ENCODE peak calls at places on chromosome 2, in six cellular contexts. One of them, this sample, is unnamed.

GRCh38 chr2:48313036-48313877 is 216.7 kb upstream of the STON1 start:
- DNase-seq in IMR-90: no peak
- DNase-seq in stimulated activated CD8-positive, alpha-beta memory T cell treated with anti-CD3 and anti-CD28 coated beads, Interleukin-4, amount 100 ng/mL, for 4 hours: no peak
- DNase-seq in activated CD8-positive, alpha-beta memory T cell treated with anti-CD3 and anti-CD28 coated beads for 1 hour: no peak
- DNase-seq in CD4-positive, CD25-positive, alpha-beta regulatory T cell: no peak
- DNase-seq in fibroblast of villous mesenchyme: no peak
- DNase-seq in this sample: no peak

GRCh38 chr2:227374158-227374557 is 4.9 kb downstream of the TM4SF20 start:
- DNase-seq in IMR-90: peak; percentile 57
- DNase-seq in stimulated activated CD8-positive, alpha-beta memory T cell treated with anti-CD3 and anti-CD28 coated beads, Interleukin-4, amount 100 ng/mL, for 4 hours: no peak
- DNase-seq in activated CD8-positive, alpha-beta memory T cell treated with anti-CD3 and anti-CD28 coated beads for 1 hour: no peak
- DNase-seq in CD4-positive, CD25-positive, alpha-beta regulatory T cell: no peak
- DNase-seq in fibroblast of villous mesenchyme: no peak
- DNase-seq in this sample: peak; percentile 64

GRCh38 chr2:42971381-42971780 is 179.0 kb upstream of the HAAO start:
- DNase-seq in IMR-90: no peak
- DNase-seq in stimulated activated CD8-positive, alpha-beta memory T cell treated with anti-CD3 and anti-CD28 coated beads, Interleukin-4, amount 100 ng/mL, for 4 hours: no peak
- DNase-seq in activated CD8-positive, alpha-beta memory T cell treated with anti-CD3 and anti-CD28 coated beads for 1 hour: no peak
- DNase-seq in CD4-positive, CD25-positive, alpha-beta regulatory T cell: no peak
- DNase-seq in fibroblast of villous mesenchyme: no peak
- DNase-seq in this sample: no peak

GRCh38 chr2:109637749-109638570 is 23.8 kb downstream of the SOWAHC start:
- DNase-seq in IMR-90: peak; percentile 65
- DNase-seq in stimulated activated CD8-positive, alpha-beta memory T cell treated with anti-CD3 and anti-CD28 coated beads, Interleukin-4, amount 100 ng/mL, for 4 hours: no peak
- DNase-seq in activated CD8-positive, alpha-beta memory T cell treated with anti-CD3 and anti-CD28 coated beads for 1 hour: no peak
- DNase-seq in CD4-positive, CD25-positive, alpha-beta regulatory T cell: no peak
- DNase-seq in fibroblast of villous mesenchyme: peak; percentile 69
- DNase-seq in this sample: no peak

GRCh38 chr2:225337183-225337582 is 62.3 kb upstream of the NYAP2 start:
- DNase-seq in IMR-90: peak; percentile 80
- DNase-seq in stimulated activated CD8-positive, alpha-beta memory T cell treated with anti-CD3 and anti-CD28 coated beads, Interleukin-4, amount 100 ng/mL, for 4 hours: no peak
- DNase-seq in activated CD8-positive, alpha-beta memory T cell treated with anti-CD3 and anti-CD28 coated beads for 1 hour: no peak
- DNase-seq in CD4-positive, CD25-positive, alpha-beta regulatory T cell: no peak
- DNase-seq in fibroblast of villous mesenchyme: peak; percentile 53
- DNase-seq in this sample: peak; percentile 91

GRCh38 chr2:50746526-50746925 is 285.4 kb downstream of the NRXN1 start:
- DNase-seq in IMR-90: peak; percentile 27
- DNase-seq in stimulated activated CD8-positive, alpha-beta memory T cell treated with anti-CD3 and anti-CD28 coated beads, Interleukin-4, amount 100 ng/mL, for 4 hours: no peak
- DNase-seq in activated CD8-positive, alpha-beta memory T cell treated with anti-CD3 and anti-CD28 coated beads for 1 hour: no peak
- DNase-seq in CD4-positive, CD25-positive, alpha-beta regulatory T cell: no peak
- DNase-seq in fibroblast of villous mesenchyme: no peak
- DNase-seq in this sample: peak; percentile 33

GRCh38 chr2:166246901-166247300 is 119.1 kb upstream of the SCN1A start:
- DNase-seq in IMR-90: no peak
- DNase-seq in stimulated activated CD8-positive, alpha-beta memory T cell treated with anti-CD3 and anti-CD28 coated beads, Interleukin-4, amount 100 ng/mL, for 4 hours: no peak
- DNase-seq in activated CD8-positive, alpha-beta memory T cell treated with anti-CD3 and anti-CD28 coated beads for 1 hour: no peak
- DNase-seq in CD4-positive, CD25-positive, alpha-beta regulatory T cell: no peak
- DNase-seq in fibroblast of villous mesenchyme: peak; percentile 54
- DNase-seq in this sample: no peak

GRCh38 chr2:18119883-18120282 is 241.4 kb downstream of the KCNS3 start:
- DNase-seq in IMR-90: peak; percentile 65
- DNase-seq in stimulated activated CD8-positive, alpha-beta memory T cell treated with anti-CD3 and anti-CD28 coated beads, Interleukin-4, amount 100 ng/mL, for 4 hours: no peak
- DNase-seq in activated CD8-positive, alpha-beta memory T cell treated with anti-CD3 and anti-CD28 coated beads for 1 hour: no peak
- DNase-seq in CD4-positive, CD25-positive, alpha-beta regulatory T cell: no peak
- DNase-seq in fibroblast of villous mesenchyme: no peak
- DNase-seq in this sample: peak; percentile 60

GRCh38 chr2:240400319-240401161 is 34.9 kb upstream of the GPC1 start:
- DNase-seq in IMR-90: no peak
- DNase-seq in stimulated activated CD8-positive, alpha-beta memory T cell treated with anti-CD3 and anti-CD28 coated beads, Interleukin-4, amount 100 ng/mL, for 4 hours: no peak
- DNase-seq in activated CD8-positive, alpha-beta memory T cell treated with anti-CD3 and anti-CD28 coated beads for 1 hour: no peak
- DNase-seq in CD4-positive, CD25-positive, alpha-beta regulatory T cell: no peak
- DNase-seq in fibroblast of villous mesenchyme: no peak
- DNase-seq in this sample: no peak

GRCh38 chr2:222468338-222468737 is 44.0 kb downstream of the SGPP2 start:
- DNase-seq in IMR-90: no peak
- DNase-seq in stimulated activated CD8-positive, alpha-beta memory T cell treated with anti-CD3 and anti-CD28 coated beads, Interleukin-4, amount 100 ng/mL, for 4 hours: no peak
- DNase-seq in activated CD8-positive, alpha-beta memory T cell treated with anti-CD3 and anti-CD28 coated beads for 1 hour: no peak
- DNase-seq in CD4-positive, CD25-positive, alpha-beta regulatory T cell: no peak
- DNase-seq in fibroblast of villous mesenchyme: no peak
- DNase-seq in this sample: peak; percentile 49

GRCh38 chr2:159072795-159073194 is 104.4 kb downstream of the TANC1 start:
- DNase-seq in IMR-90: peak; percentile 73
- DNase-seq in stimulated activated CD8-positive, alpha-beta memory T cell treated with anti-CD3 and anti-CD28 coated beads, Interleukin-4, amount 100 ng/mL, for 4 hours: no peak
- DNase-seq in activated CD8-positive, alpha-beta memory T cell treated with anti-CD3 and anti-CD28 coated beads for 1 hour: no peak
- DNase-seq in CD4-positive, CD25-positive, alpha-beta regulatory T cell: no peak
- DNase-seq in fibroblast of villous mesenchyme: peak; percentile 87
- DNase-seq in this sample: peak; percentile 51

GRCh38 chr2:216540920-216541319 is 42.3 kb downstream of the RPL37A start:
- DNase-seq in IMR-90: no peak
- DNase-seq in stimulated activated CD8-positive, alpha-beta memory T cell treated with anti-CD3 and anti-CD28 coated beads, Interleukin-4, amount 100 ng/mL, for 4 hours: no peak
- DNase-seq in activated CD8-positive, alpha-beta memory T cell treated with anti-CD3 and anti-CD28 coated beads for 1 hour: no peak
- DNase-seq in CD4-positive, CD25-positive, alpha-beta regulatory T cell: no peak
- DNase-seq in fibroblast of villous mesenchyme: no peak
- DNase-seq in this sample: peak; percentile 88

GRCh38 chr2:153394247-153394646 is 84.3 kb downstream of the RPRM start:
- DNase-seq in IMR-90: no peak
- DNase-seq in stimulated activated CD8-positive, alpha-beta memory T cell treated with anti-CD3 and anti-CD28 coated beads, Interleukin-4, amount 100 ng/mL, for 4 hours: no peak
- DNase-seq in activated CD8-positive, alpha-beta memory T cell treated with anti-CD3 and anti-CD28 coated beads for 1 hour: no peak
- DNase-seq in CD4-positive, CD25-positive, alpha-beta regulatory T cell: no peak
- DNase-seq in fibroblast of villous mesenchyme: no peak
- DNase-seq in this sample: peak; percentile 73

GRCh38 chr2:114001152-114001551 is 111.3 kb downstream of the ACTR3 start:
- DNase-seq in IMR-90: no peak
- DNase-seq in stimulated activated CD8-positive, alpha-beta memory T cell treated with anti-CD3 and anti-CD28 coated beads, Interleukin-4, amount 100 ng/mL, for 4 hours: no peak
- DNase-seq in activated CD8-positive, alpha-beta memory T cell treated with anti-CD3 and anti-CD28 coated beads for 1 hour: no peak
- DNase-seq in CD4-positive, CD25-positive, alpha-beta regulatory T cell: no peak
- DNase-seq in fibroblast of villous mesenchyme: no peak
- DNase-seq in this sample: no peak

GRCh38 chr2:26281226-26281625 is 36.5 kb downstream of the HADHB start:
- DNase-seq in IMR-90: no peak
- DNase-seq in stimulated activated CD8-positive, alpha-beta memory T cell treated with anti-CD3 and anti-CD28 coated beads, Interleukin-4, amount 100 ng/mL, for 4 hours: no peak
- DNase-seq in activated CD8-positive, alpha-beta memory T cell treated with anti-CD3 and anti-CD28 coated beads for 1 hour: no peak
- DNase-seq in CD4-positive, CD25-positive, alpha-beta regulatory T cell: no peak
- DNase-seq in fibroblast of villous mesenchyme: no peak
- DNase-seq in this sample: no peak

GRCh38 chr2:53519925-53520629 is 247.5 kb upstream of the CHAC2 start:
- DNase-seq in IMR-90: peak; percentile 21
- DNase-seq in stimulated activated CD8-positive, alpha-beta memory T cell treated with anti-CD3 and anti-CD28 coated beads, Interleukin-4, amount 100 ng/mL, for 4 hours: no peak
- DNase-seq in activated CD8-positive, alpha-beta memory T cell treated with anti-CD3 and anti-CD28 coated beads for 1 hour: no peak
- DNase-seq in CD4-positive, CD25-positive, alpha-beta regulatory T cell: no peak
- DNase-seq in fibroblast of villous mesenchyme: no peak
- DNase-seq in this sample: peak; percentile 36

GRCh38 chr2:39494784-39495251 is 57.7 kb upstream of the MAP4K3 start:
- DNase-seq in IMR-90: peak; percentile 98
- DNase-seq in stimulated activated CD8-positive, alpha-beta memory T cell treated with anti-CD3 and anti-CD28 coated beads, Interleukin-4, amount 100 ng/mL, for 4 hours: no peak
- DNase-seq in activated CD8-positive, alpha-beta memory T cell treated with anti-CD3 and anti-CD28 coated beads for 1 hour: no peak
- DNase-seq in CD4-positive, CD25-positive, alpha-beta regulatory T cell: no peak
- DNase-seq in fibroblast of villous mesenchyme: peak; percentile 95
- DNase-seq in this sample: peak; percentile 97

GRCh38 chr2:186695081-186695756 is 1.4 kb downstream of the FAM171B start:
- DNase-seq in IMR-90: peak; percentile 76
- DNase-seq in stimulated activated CD8-positive, alpha-beta memory T cell treated with anti-CD3 and anti-CD28 coated beads, Interleukin-4, amount 100 ng/mL, for 4 hours: no peak
- DNase-seq in activated CD8-positive, alpha-beta memory T cell treated with anti-CD3 and anti-CD28 coated beads for 1 hour: no peak
- DNase-seq in CD4-positive, CD25-positive, alpha-beta regulatory T cell: no peak
- DNase-seq in fibroblast of villous mesenchyme: peak; percentile 14
- DNase-seq in this sample: peak; percentile 58

GRCh38 chr2:186748354-186748753 is 54.5 kb downstream of the FAM171B start:
- DNase-seq in IMR-90: no peak
- DNase-seq in stimulated activated CD8-positive, alpha-beta memory T cell treated with anti-CD3 and anti-CD28 coated beads, Interleukin-4, amount 100 ng/mL, for 4 hours: no peak
- DNase-seq in activated CD8-positive, alpha-beta memory T cell treated with anti-CD3 and anti-CD28 coated beads for 1 hour: no peak
- DNase-seq in CD4-positive, CD25-positive, alpha-beta regulatory T cell: no peak
- DNase-seq in fibroblast of villous mesenchyme: peak; percentile 34
- DNase-seq in this sample: no peak

GRCh38 chr2:57943271-57943670 is 103.3 kb upstream of the VRK2 start:
- DNase-seq in IMR-90: peak; percentile 30
- DNase-seq in stimulated activated CD8-positive, alpha-beta memory T cell treated with anti-CD3 and anti-CD28 coated beads, Interleukin-4, amount 100 ng/mL, for 4 hours: no peak
- DNase-seq in activated CD8-positive, alpha-beta memory T cell treated with anti-CD3 and anti-CD28 coated beads for 1 hour: no peak
- DNase-seq in CD4-positive, CD25-positive, alpha-beta regulatory T cell: no peak
- DNase-seq in fibroblast of villous mesenchyme: peak; percentile 73
- DNase-seq in this sample: peak; percentile 34

GRCh38 chr2:96163415-96163767 is 18.2 kb upstream of the DUSP2 start:
- DNase-seq in IMR-90: no peak
- DNase-seq in stimulated activated CD8-positive, alpha-beta memory T cell treated with anti-CD3 and anti-CD28 coated beads, Interleukin-4, amount 100 ng/mL, for 4 hours: no peak
- DNase-seq in activated CD8-positive, alpha-beta memory T cell treated with anti-CD3 and anti-CD28 coated beads for 1 hour: no peak
- DNase-seq in CD4-positive, CD25-positive, alpha-beta regulatory T cell: no peak
- DNase-seq in fibroblast of villous mesenchyme: no peak
- DNase-seq in this sample: no peak

GRCh38 chr2:164023896-164024295 is 288.1 kb upstream of the FIGN start:
- DNase-seq in IMR-90: no peak
- DNase-seq in stimulated activated CD8-positive, alpha-beta memory T cell treated with anti-CD3 and anti-CD28 coated beads, Interleukin-4, amount 100 ng/mL, for 4 hours: no peak
- DNase-seq in activated CD8-positive, alpha-beta memory T cell treated with anti-CD3 and anti-CD28 coated beads for 1 hour: no peak
- DNase-seq in CD4-positive, CD25-positive, alpha-beta regulatory T cell: no peak
- DNase-seq in fibroblast of villous mesenchyme: no peak
- DNase-seq in this sample: no peak

GRCh38 chr2:230680463-230681195 is 32.0 kb upstream of the CAB39 start:
- DNase-seq in IMR-90: peak; percentile 86
- DNase-seq in stimulated activated CD8-positive, alpha-beta memory T cell treated with anti-CD3 and anti-CD28 coated beads, Interleukin-4, amount 100 ng/mL, for 4 hours: no peak
- DNase-seq in activated CD8-positive, alpha-beta memory T cell treated with anti-CD3 and anti-CD28 coated beads for 1 hour: no peak
- DNase-seq in CD4-positive, CD25-positive, alpha-beta regulatory T cell: no peak
- DNase-seq in fibroblast of villous mesenchyme: no peak
- DNase-seq in this sample: no peak

GRCh38 chr2:219128401-219128800 is 32.2 kb downstream of the NHEJ1 start:
- DNase-seq in IMR-90: no peak
- DNase-seq in stimulated activated CD8-positive, alpha-beta memory T cell treated with anti-CD3 and anti-CD28 coated beads, Interleukin-4, amount 100 ng/mL, for 4 hours: no peak
- DNase-seq in activated CD8-positive, alpha-beta memory T cell treated with anti-CD3 and anti-CD28 coated beads for 1 hour: no peak
- DNase-seq in CD4-positive, CD25-positive, alpha-beta regulatory T cell: no peak
- DNase-seq in fibroblast of villous mesenchyme: no peak
- DNase-seq in this sample: no peak

GRCh38 chr2:160039166-160039903 is 23.1 kb downstream of the PLA2R1 start:
- DNase-seq in IMR-90: peak; percentile 45
- DNase-seq in stimulated activated CD8-positive, alpha-beta memory T cell treated with anti-CD3 and anti-CD28 coated beads, Interleukin-4, amount 100 ng/mL, for 4 hours: no peak
- DNase-seq in activated CD8-positive, alpha-beta memory T cell treated with anti-CD3 and anti-CD28 coated beads for 1 hour: no peak
- DNase-seq in CD4-positive, CD25-positive, alpha-beta regulatory T cell: no peak
- DNase-seq in fibroblast of villous mesenchyme: peak; percentile 39
- DNase-seq in this sample: peak; percentile 95

GRCh38 chr2:145617906-145618305 is 1098.0 kb upstream of the ZEB2 start:
- DNase-seq in IMR-90: peak; percentile 68
- DNase-seq in stimulated activated CD8-positive, alpha-beta memory T cell treated with anti-CD3 and anti-CD28 coated beads, Interleukin-4, amount 100 ng/mL, for 4 hours: no peak
- DNase-seq in activated CD8-positive, alpha-beta memory T cell treated with anti-CD3 and anti-CD28 coated beads for 1 hour: no peak
- DNase-seq in CD4-positive, CD25-positive, alpha-beta regulatory T cell: no peak
- DNase-seq in fibroblast of villous mesenchyme: no peak
- DNase-seq in this sample: no peak

GRCh38 chr2:233643128-233643527 is 6.9 kb downstream of the UGT1A10 start:
- DNase-seq in IMR-90: no peak
- DNase-seq in stimulated activated CD8-positive, alpha-beta memory T cell treated with anti-CD3 and anti-CD28 coated beads, Interleukin-4, amount 100 ng/mL, for 4 hours: no peak
- DNase-seq in activated CD8-positive, alpha-beta memory T cell treated with anti-CD3 and anti-CD28 coated beads for 1 hour: no peak
- DNase-seq in CD4-positive, CD25-positive, alpha-beta regulatory T cell: no peak
- DNase-seq in fibroblast of villous mesenchyme: peak; percentile 8
- DNase-seq in this sample: no peak

GRCh38 chr2:193566276-193566675 is 1371.5 kb upstream of the TMEFF2 start:
- DNase-seq in IMR-90: peak; percentile 21
- DNase-seq in stimulated activated CD8-positive, alpha-beta memory T cell treated with anti-CD3 and anti-CD28 coated beads, Interleukin-4, amount 100 ng/mL, for 4 hours: no peak
- DNase-seq in activated CD8-positive, alpha-beta memory T cell treated with anti-CD3 and anti-CD28 coated beads for 1 hour: no peak
- DNase-seq in CD4-positive, CD25-positive, alpha-beta regulatory T cell: no peak
- DNase-seq in fibroblast of villous mesenchyme: peak; percentile 7
- DNase-seq in this sample: no peak

GRCh38 chr2:238381341-238382130 is 45.2 kb upstream of the ASB1 start:
- DNase-seq in IMR-90: no peak
- DNase-seq in stimulated activated CD8-positive, alpha-beta memory T cell treated with anti-CD3 and anti-CD28 coated beads, Interleukin-4, amount 100 ng/mL, for 4 hours: no peak
- DNase-seq in activated CD8-positive, alpha-beta memory T cell treated with anti-CD3 and anti-CD28 coated beads for 1 hour: no peak
- DNase-seq in CD4-positive, CD25-positive, alpha-beta regulatory T cell: no peak
- DNase-seq in fibroblast of villous mesenchyme: no peak
- DNase-seq in this sample: no peak

GRCh38 chr2:104919127-104919526 is 65.2 kb downstream of the POU3F3 start:
- DNase-seq in IMR-90: no peak
- DNase-seq in stimulated activated CD8-positive, alpha-beta memory T cell treated with anti-CD3 and anti-CD28 coated beads, Interleukin-4, amount 100 ng/mL, for 4 hours: no peak
- DNase-seq in activated CD8-positive, alpha-beta memory T cell treated with anti-CD3 and anti-CD28 coated beads for 1 hour: no peak
- DNase-seq in CD4-positive, CD25-positive, alpha-beta regulatory T cell: no peak
- DNase-seq in fibroblast of villous mesenchyme: no peak
- DNase-seq in this sample: peak; percentile 42

GRCh38 chr2:177396630-177397460 is 4.3 kb downstream of the AGPS start:
- DNase-seq in IMR-90: peak; percentile 69
- DNase-seq in stimulated activated CD8-positive, alpha-beta memory T cell treated with anti-CD3 and anti-CD28 coated beads, Interleukin-4, amount 100 ng/mL, for 4 hours: no peak
- DNase-seq in activated CD8-positive, alpha-beta memory T cell treated with anti-CD3 and anti-CD28 coated beads for 1 hour: no peak
- DNase-seq in CD4-positive, CD25-positive, alpha-beta regulatory T cell: no peak
- DNase-seq in fibroblast of villous mesenchyme: peak; percentile 30
- DNase-seq in this sample: peak; percentile 82